ENCODE peak calls at places on chromosomes 11 and 22, in five cellular contexts. W is mesenchymal stem cell, I is neuronal stem cell, B is H9, G is H1. V is an unnamed sample.

GRCh38 chr11:12126352-12127019 is 16.1 kb downstream of the MICAL2 start:
- DNase-seq in W (peak; percentile 94), I (no peak), B (no peak), G (no peak), V (peak; percentile 62)

GRCh38 chr22:31192513-31192912 is 19.6 kb upstream of the LIMK2 start:
- DNase-seq in W (peak; percentile 56), I (no peak), B (no peak), G (no peak), V (peak; percentile 89)

GRCh38 chr11:42175203-42175602 is 715.8 kb upstream of the LRRC4C start:
- DNase-seq in W (no peak), I (no peak), B (no peak), G (no peak), V (no peak)

GRCh38 chr11:5684627-5685362 is at the start of gene TRIM5:
- DNase-seq in W (peak; percentile 99), I (peak; percentile 74), B (peak; percentile 85), G (peak; percentile 41), V (peak; percentile 95)

GRCh38 chr11:115054541-115055538 is 376.5 kb downstream of the NXPE2 start:
- DNase-seq in W (no peak), I (no peak), B (no peak), G (no peak), V (no peak)

GRCh38 chr11:121656333-121657090 is 203.7 kb upstream of the SORL1-AS1 start:
- DNase-seq in W (no peak), I (no peak), B (no peak), G (no peak), V (no peak)

GRCh38 chr11:86477495-86478155 is 102.9 kb downstream of the CCDC81 start:
- DNase-seq in W (peak; percentile 23), I (no peak), B (no peak), G (no peak), V (no peak)

GRCh38 chr11:126547161-126547560 is 191.7 kb downstream of the ST3GAL4 start:
- DNase-seq in W (peak; percentile 53), I (no peak), B (no peak), G (no peak), V (no peak)

GRCh38 chr11:61516675-61517516 is 8.3 kb downstream of the LRRC10B start:
- DNase-seq in W (peak; percentile 50), I (peak; percentile 74), B (peak; percentile 77), G (no peak), V (peak; percentile 47)

GRCh38 chr11:45079567-45079942 is 66.9 kb upstream of the PRDM11 start:
- DNase-seq in W (no peak), I (no peak), B (no peak), G (no peak), V (no peak)

GRCh38 chr22:43004362-43005035 is 10.4 kb downstream of the PACSIN2 start:
- DNase-seq in W (peak; percentile 82), I (no peak), B (no peak), G (no peak), V (no peak)

GRCh38 chr11:45333506-45333971 is 47.4 kb upstream of the SYT13 start:
- DNase-seq in W (peak; percentile 98), I (no peak), B (peak; percentile 68), G (no peak), V (no peak)

GRCh38 chr22:38398609-38399401 is 56.2 kb downstream of the KCNJ4 start:
- DNase-seq in W (peak; percentile 76), I (peak; percentile 90), B (peak; percentile 92), G (peak; percentile 59), V (peak; percentile 62)

GRCh38 chr22:38401336-38402084 is 53.5 kb downstream of the KCNJ4 start:
- DNase-seq in W (no peak), I (no peak), B (peak; percentile 36), G (no peak), V (no peak)

GRCh38 chr22:38402204-38402603 is 52.8 kb downstream of the KCNJ4 start:
- DNase-seq in W (no peak), I (no peak), B (peak; percentile 40), G (no peak), V (no peak)

DNA sequence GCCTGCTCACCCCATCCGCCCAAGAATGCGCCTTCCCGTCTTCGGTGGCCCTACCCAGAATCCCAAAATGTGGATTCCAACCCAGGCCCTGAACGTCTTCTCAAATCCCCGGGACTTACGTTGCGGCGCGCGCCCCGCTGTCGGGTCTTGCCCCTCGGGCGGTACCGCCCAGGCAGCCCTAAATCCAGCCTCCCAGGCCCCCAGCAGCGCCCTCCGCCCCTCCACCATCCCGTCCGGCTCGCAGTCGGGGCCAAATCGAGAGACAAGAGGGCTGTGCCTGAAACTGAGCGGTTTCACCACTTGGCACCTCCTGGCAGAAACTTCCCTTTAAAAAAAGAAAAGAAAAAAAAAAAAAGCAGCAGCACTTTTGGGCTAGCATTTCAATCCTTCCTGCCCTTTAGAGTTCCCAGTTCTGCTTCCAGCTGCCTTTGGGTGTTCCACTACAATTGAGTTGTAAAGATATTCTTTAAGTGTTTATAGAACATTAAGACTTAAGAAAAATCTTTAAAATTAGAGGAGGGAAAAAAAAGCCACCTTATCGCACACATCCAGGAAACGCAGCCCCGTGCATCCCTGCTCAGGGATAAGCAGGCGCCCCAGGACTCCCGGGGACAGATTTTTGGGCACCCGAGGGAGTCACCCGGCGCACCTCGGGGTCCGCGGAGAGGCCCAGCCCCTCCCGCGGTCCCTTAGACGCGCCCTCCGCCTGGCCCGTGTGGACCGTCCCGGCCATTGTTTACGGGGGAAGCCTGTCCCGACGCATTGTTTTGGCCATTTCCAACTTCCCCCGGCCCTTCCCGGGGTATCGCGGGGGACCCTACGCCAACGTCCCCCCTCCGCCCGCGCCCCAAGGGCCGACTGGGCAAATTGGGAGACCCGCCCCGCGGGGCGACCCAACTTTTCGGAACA is 57.6 kb downstream of the KCNJ4 start:
- DNase-seq in W (peak; percentile 37), I (peak; percentile 51), B (peak; percentile 90), G (peak; percentile 93), V (peak; percentile 22)
- H2AFZ ChIP-seq in W (no peak overlapping the region), I (peak overlapping the region; percentile 89), B (no peak overlapping the region), G (no peak overlapping the region), V (peak overlapping the region; percentile 45)

DNA sequence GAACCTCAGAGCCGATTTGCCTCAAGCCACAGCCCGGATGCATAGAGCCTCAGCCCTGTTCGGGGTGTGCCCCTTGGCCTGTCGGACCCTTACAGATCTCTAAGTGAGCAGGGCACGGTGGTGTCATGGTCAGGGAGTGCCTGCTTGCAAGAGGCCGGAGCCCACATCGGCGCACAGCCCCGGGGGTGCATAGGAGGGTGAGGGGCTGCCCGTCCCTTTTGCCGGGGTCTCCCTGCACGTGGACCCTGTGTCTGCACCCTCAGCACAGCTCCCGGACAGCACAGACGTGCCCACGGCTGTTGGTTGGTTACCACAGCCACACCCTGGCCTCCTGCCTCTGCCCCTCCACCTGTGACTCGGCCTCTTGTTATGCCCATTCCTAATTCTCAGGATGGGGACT is 6.5 kb downstream of the RAB36 start:
- DNase-seq in W (no peak), I (no peak), B (no peak), G (no peak), V (no peak)
- H2BK12ac ChIP-seq in W (no peak overlapping the region), I (no peak overlapping the region), B (no peak overlapping the region), G (no peak overlapping the region), V (no peak overlapping the region)

DNA sequence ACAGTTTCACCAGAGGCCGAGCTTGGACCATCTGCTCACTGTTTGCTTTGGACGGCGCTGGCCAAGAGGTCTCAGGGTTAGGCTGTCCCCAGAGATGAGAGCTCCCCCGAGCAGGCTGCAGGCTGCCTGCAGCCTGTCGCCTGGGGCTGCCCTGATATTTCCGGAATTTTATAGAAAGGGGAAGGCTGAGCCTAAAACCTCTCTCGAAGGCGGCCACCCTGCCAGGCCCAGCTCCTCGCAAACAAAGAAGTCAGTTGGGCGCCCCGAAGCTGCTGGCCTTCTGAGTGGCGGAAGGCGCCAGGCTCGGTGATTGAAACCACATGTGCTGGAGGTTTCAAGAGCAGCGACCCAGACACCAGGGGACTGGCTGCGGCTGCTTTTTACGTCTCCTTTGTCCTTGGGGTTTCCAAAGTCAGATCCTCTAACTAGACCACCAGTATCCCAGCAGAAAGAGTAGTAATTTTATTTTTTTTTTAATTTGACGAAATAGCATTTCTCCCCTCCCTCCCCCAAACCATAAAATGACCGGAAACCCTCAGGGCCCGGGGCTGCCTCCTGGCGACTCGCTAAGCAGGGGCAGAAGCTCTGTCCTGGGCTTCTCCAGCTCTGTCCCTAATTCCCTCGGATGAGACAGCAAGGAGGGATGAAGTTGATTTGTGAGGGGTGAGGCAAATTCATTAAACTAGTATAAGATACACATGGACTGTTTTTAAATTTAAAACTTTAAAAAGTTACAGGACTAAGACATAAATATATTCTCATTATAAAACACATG is 57.4 kb downstream of the CLMP start:
- DNase-seq in W (peak; percentile 86), I (peak; percentile 20), B (peak; percentile 80), G (peak; percentile 34), V (no peak)
- H3K9ac ChIP-seq in W (peak overlapping the region; percentile 88), I (no peak overlapping the region), B (no peak overlapping the region), G (no peak overlapping the region), V (no peak overlapping the region)

GRCh38 chr11:9092085-9092484 is 686 bp upstream of the SCUBE2 start:
- DNase-seq in W (no peak), I (no peak), B (no peak), G (no peak), V (no peak)

GRCh38 chr11:9089636-9090035 is 1.8 kb downstream of the SCUBE2 start:
- DNase-seq in W (no peak), I (no peak), B (no peak), G (no peak), V (peak; percentile 69)

GRCh38 chr11:9092846-9093778 is 1.7 kb upstream of the SCUBE2 start:
- DNase-seq in W (no peak), I (no peak), B (no peak), G (no peak), V (no peak)

GRCh38 chr11:9090488-9091043 is 833 bp downstream of the SCUBE2 start:
- DNase-seq in W (peak; percentile 21), I (no peak), B (no peak), G (no peak), V (no peak)

DNA sequence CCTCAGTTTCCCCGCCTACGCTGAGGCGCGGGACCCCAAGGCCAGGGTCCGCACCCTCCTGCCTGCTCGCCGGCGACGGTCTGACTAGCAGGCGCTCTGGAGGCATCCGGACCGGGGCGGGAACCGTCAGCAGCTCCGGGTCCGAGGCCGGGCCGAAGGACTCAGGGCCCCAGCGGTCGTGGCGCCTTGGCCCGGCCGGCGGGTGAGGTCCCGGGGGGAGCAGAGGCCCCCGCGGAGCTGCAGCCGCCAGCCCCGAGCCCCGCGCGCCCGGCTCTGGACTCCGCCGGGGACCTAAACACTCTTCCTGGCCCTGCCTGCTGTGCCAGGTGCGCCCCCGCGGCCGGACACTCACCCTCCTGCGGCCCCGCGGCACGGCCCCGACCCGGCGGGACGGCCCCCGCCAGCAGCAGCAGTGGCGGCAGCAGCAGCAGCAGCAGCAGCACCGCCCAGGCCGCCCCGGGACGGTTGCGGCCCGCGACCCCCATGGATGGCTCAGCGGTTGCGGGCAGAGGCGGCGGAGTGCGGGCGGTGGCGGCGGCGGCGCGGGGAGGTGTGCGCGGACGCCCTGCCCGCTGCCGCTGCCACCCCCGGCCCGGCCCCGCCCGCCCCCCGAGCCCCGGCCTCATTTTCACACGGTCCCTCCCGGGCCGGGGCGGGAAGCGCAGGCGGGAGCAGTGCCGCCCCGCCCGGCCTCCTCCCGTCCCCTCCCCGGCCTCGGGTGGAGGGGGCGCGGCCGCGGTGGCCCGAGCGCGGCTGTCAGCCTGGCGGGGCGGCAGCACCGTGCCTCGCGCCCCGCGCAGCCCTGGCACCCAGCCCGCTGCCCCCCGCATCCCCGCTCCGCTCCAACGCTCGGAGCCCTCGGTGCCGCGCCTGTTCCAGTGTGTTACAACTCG is at the start of gene SCUBE2:
- DNase-seq in W (no peak), I (no peak), B (peak; percentile 45), G (no peak), V (no peak)
- H2AFZ ChIP-seq in W (no peak within 1 kb of the TSS), I (peak within 1 kb of the TSS; percentile 95), B (no peak within 1 kb of the TSS), G (peak within 1 kb of the TSS; percentile 58), V (peak within 1 kb of the TSS; percentile 14)

GRCh38 chr11:75271730-75272129 is 31.2 kb downstream of the TPBGL start:
- DNase-seq in W (no peak), I (no peak), B (no peak), G (no peak), V (no peak)
- H2BK12ac ChIP-seq in W (no peak overlapping the region), I (no peak overlapping the region), B (no peak overlapping the region), G (no peak overlapping the region), V (no peak overlapping the region)

GRCh38 chr11:33868646-33869461 is 23.0 kb downstream of the LMO2 start:
- DNase-seq in W (no peak), I (no peak), B (peak; percentile 43), G (no peak), V (no peak)
- H3K9ac ChIP-seq in W (no peak overlapping the region), I (no peak overlapping the region), B (no peak overlapping the region), G (no peak overlapping the region), V (no peak overlapping the region)

V was measured in trophoblast cell.